ENCODE peak calls at places on chromosome 7, in seven cellular contexts. One of them, this sample, is unnamed.

GRCh38 chr7:55432937-55433784 is 68.0 kb downstream of the LANCL2 start:
- DNase-seq in HEK293T: peak; percentile 58
- DNase-seq in NCI-H1417: peak; percentile 35
- DNase-seq in K562: peak; percentile 37
- DNase-seq in HT-29: peak; percentile 74
- DNase-seq in cardiac fibroblast: peak; percentile 44
- DNase-seq in GM19239: peak; percentile 36
- DNase-seq in this sample: peak; percentile 37

GRCh38 chr7:157005456-157006204 is 4.8 kb downstream of the MNX1 start:
- DNase-seq in HT-29: no peak
- DNase-seq in cardiac fibroblast: no peak
- DNase-seq in K562: no peak
- DNase-seq in GM19239: no peak
- DNase-seq in HEK293T: no peak
- DNase-seq in NCI-H1417: no peak
- DNase-seq in this sample: no peak

GRCh38 chr7:80100254-80100653 is 34.4 kb upstream of the GNAI1 start:
- DNase-seq in NCI-H1417: no peak
- DNase-seq in HEK293T: no peak
- DNase-seq in HT-29: no peak
- DNase-seq in GM19239: no peak
- DNase-seq in K562: no peak
- DNase-seq in cardiac fibroblast: no peak
- DNase-seq in this sample: no peak

GRCh38 chr7:24701232-24701898 is 55.9 kb downstream of the GSDME start:
- DNase-seq in GM19239: no peak
- DNase-seq in HT-29: no peak
- DNase-seq in HEK293T: no peak
- DNase-seq in cardiac fibroblast: peak; percentile 81
- DNase-seq in NCI-H1417: peak; percentile 54
- DNase-seq in K562: no peak
- DNase-seq in this sample: no peak

GRCh38 chr7:94664023-94664422 is 8.1 kb upstream of the SGCE start:
- DNase-seq in GM19239: no peak
- DNase-seq in NCI-H1417: no peak
- DNase-seq in K562: no peak
- DNase-seq in HEK293T: no peak
- DNase-seq in HT-29: no peak
- DNase-seq in cardiac fibroblast: no peak
- DNase-seq in this sample: no peak

GRCh38 chr7:128164061-128164954 is 76.8 kb upstream of the LEP start:
- DNase-seq in HEK293T: no peak
- DNase-seq in HT-29: no peak
- DNase-seq in K562: no peak
- DNase-seq in NCI-H1417: no peak
- DNase-seq in cardiac fibroblast: peak; percentile 30
- DNase-seq in GM19239: no peak
- DNase-seq in this sample: no peak

GRCh38 chr7:4049202-4049601 is 632.9 kb upstream of the FOXK1 start:
- DNase-seq in HT-29: no peak
- DNase-seq in K562: no peak
- DNase-seq in NCI-H1417: no peak
- DNase-seq in cardiac fibroblast: no peak
- DNase-seq in GM19239: no peak
- DNase-seq in HEK293T: no peak
- DNase-seq in this sample: no peak

GRCh38 chr7:39228946-39229345 is 251.2 kb downstream of the POU6F2 start:
- DNase-seq in HEK293T: no peak
- DNase-seq in K562: no peak
- DNase-seq in GM19239: no peak
- DNase-seq in NCI-H1417: peak; percentile 97
- DNase-seq in cardiac fibroblast: peak; percentile 3
- DNase-seq in HT-29: no peak
- DNase-seq in this sample: no peak

GRCh38 chr7:19248681-19249080 is 103.5 kb upstream of the FERD3L start:
- DNase-seq in HEK293T: no peak
- DNase-seq in HT-29: no peak
- DNase-seq in K562: no peak
- DNase-seq in NCI-H1417: no peak
- DNase-seq in GM19239: no peak
- DNase-seq in cardiac fibroblast: peak; percentile 7
- DNase-seq in this sample: no peak

GRCh38 chr7:35030848-35031247 is 6.4 kb downstream of the DPY19L1 start:
- DNase-seq in GM19239: no peak
- DNase-seq in K562: no peak
- DNase-seq in HT-29: no peak
- DNase-seq in cardiac fibroblast: no peak
- DNase-seq in HEK293T: no peak
- DNase-seq in NCI-H1417: no peak
- DNase-seq in this sample: no peak

GRCh38 chr7:65239707-65240352 is 133.8 kb upstream of the ZNF92 start:
- DNase-seq in GM19239: no peak
- DNase-seq in HT-29: no peak
- DNase-seq in cardiac fibroblast: peak; percentile 6
- DNase-seq in HEK293T: peak; percentile 30
- DNase-seq in NCI-H1417: peak; percentile 22
- DNase-seq in K562: no peak
- DNase-seq in this sample: peak; percentile 85

GRCh38 chr7:29469306-29469705 is 94.3 kb upstream of the PRR15 start:
- DNase-seq in NCI-H1417: no peak
- DNase-seq in HT-29: no peak
- DNase-seq in K562: no peak
- DNase-seq in HEK293T: no peak
- DNase-seq in cardiac fibroblast: no peak
- DNase-seq in GM19239: no peak
- DNase-seq in this sample: no peak

GRCh38 chr7:41916450-41916927 is 213.6 kb upstream of the INHBA start:
- DNase-seq in cardiac fibroblast: peak; percentile 94
- DNase-seq in HEK293T: no peak
- DNase-seq in GM19239: no peak
- DNase-seq in K562: no peak
- DNase-seq in HT-29: no peak
- DNase-seq in NCI-H1417: no peak
- DNase-seq in this sample: no peak

GRCh38 chr7:102434039-102434481 is 685 bp downstream of the ORAI2 start:
- DNase-seq in K562: no peak
- DNase-seq in HEK293T: no peak
- DNase-seq in GM19239: no peak
- DNase-seq in NCI-H1417: no peak
- DNase-seq in HT-29: no peak
- DNase-seq in cardiac fibroblast: peak; percentile 44
- DNase-seq in this sample: no peak

GRCh38 chr7:31053986-31054385 is 1.9 kb downstream of the ADCYAP1R1 start:
- DNase-seq in HEK293T: no peak
- DNase-seq in NCI-H1417: no peak
- DNase-seq in HT-29: no peak
- DNase-seq in K562: no peak
- DNase-seq in GM19239: no peak
- DNase-seq in cardiac fibroblast: no peak
- DNase-seq in this sample: no peak

GRCh38 chr7:88312061-88312663 is 5.5 kb upstream of the STEAP4 start:
- DNase-seq in NCI-H1417: no peak
- DNase-seq in K562: no peak
- DNase-seq in GM19239: no peak
- DNase-seq in HT-29: no peak
- DNase-seq in cardiac fibroblast: peak; percentile 78
- DNase-seq in HEK293T: no peak
- DNase-seq in this sample: no peak

GRCh38 chr7:2893411-2893861 is 49.3 kb upstream of the GNA12 start:
- DNase-seq in K562: no peak
- DNase-seq in GM19239: no peak
- DNase-seq in cardiac fibroblast: no peak
- DNase-seq in NCI-H1417: no peak
- DNase-seq in HT-29: no peak
- DNase-seq in HEK293T: no peak
- DNase-seq in this sample: no peak

GRCh38 chr7:150398108-150398964 is 19.2 kb downstream of the ZNF775 start:
- DNase-seq in cardiac fibroblast: no peak
- DNase-seq in K562: no peak
- DNase-seq in HT-29: no peak
- DNase-seq in GM19239: no peak
- DNase-seq in NCI-H1417: no peak
- DNase-seq in HEK293T: no peak
- DNase-seq in this sample: no peak

GRCh38 chr7:44796034-44796503 is 412 bp upstream of the PPIA start:
- DNase-seq in K562: no peak
- DNase-seq in HT-29: peak; percentile 86
- DNase-seq in cardiac fibroblast: peak; percentile 50
- DNase-seq in NCI-H1417: peak; percentile 71
- DNase-seq in GM19239: peak; percentile 41
- DNase-seq in HEK293T: peak; percentile 53
- DNase-seq in this sample: no peak